ENCODE peak calls at places on chromosomes 11 and 22, in nine cellular contexts. F, G, C, P, N, D, L, M and T are unnamed samples.

GRCh38 chr11:132222345-132222744 is 851.9 kb downstream of the NTM start:
- DNase-seq in F (no peak), G (no peak), C (no peak), P (no peak), N (no peak), D (no peak), L (no peak), M (no peak), T (no peak)

GRCh38 chr22:37303821-37304274 is 21.5 kb downstream of the CYTH4 start:
- DNase-seq in F (no peak), G (no peak), C (peak; percentile 66), P (no peak), N (peak; percentile 75), D (no peak), L (peak; percentile 83), M (no peak), T (no peak)

GRCh38 chr11:64268687-64269379 is 15.6 kb downstream of the BAD start:
- DNase-seq in F (peak; percentile 81), G (peak; percentile 94), C (peak; percentile 84), P (no peak), N (peak; percentile 71), D (no peak), L (peak; percentile 51), M (no peak), T (no peak)

GRCh38 chr22:26466196-26466595 is 17.4 kb downstream of the HPS4 start:
- DNase-seq in F (no peak), G (no peak), C (no peak), P (no peak), N (no peak), D (peak; percentile 65), L (peak; percentile 88), M (no peak), T (no peak)

GRCh38 chr11:1639102-1639620 is 9.6 kb downstream of the KRTAP5-5 start:
- DNase-seq in F (no peak), G (no peak), C (no peak), P (no peak), N (no peak), D (no peak), L (no peak), M (no peak), T (no peak)

GRCh38 chr11:129620705-129621104 is 194.9 kb upstream of the TMEM45B start:
- DNase-seq in F (no peak), G (no peak), C (no peak), P (no peak), N (no peak), D (no peak), L (no peak), M (peak; percentile 75), T (no peak)

GRCh38 chr11:95093548-95093947 is 3.9 kb downstream of the ENDOD1 start:
- DNase-seq in F (no peak), G (no peak), C (no peak), P (no peak), N (no peak), D (no peak), L (no peak), M (no peak), T (no peak)

GRCh38 chr22:43467171-43467570 is 55.4 kb downstream of the MPPED1 start:
- DNase-seq in F (peak; percentile 45), G (peak; percentile 54), C (no peak), P (no peak), N (no peak), D (no peak), L (no peak), M (no peak), T (no peak)

GRCh38 chr11:39374963-39375698 is 2084.3 kb downstream of the LRRC4C start:
- DNase-seq in F (no peak), G (no peak), C (no peak), P (no peak), N (peak; percentile 38), D (no peak), L (peak; percentile 0), M (no peak), T (no peak)

GRCh38 chr22:46146329-46146728 is 4.0 kb upstream of the PPARA start:
- DNase-seq in F (peak; percentile 30), G (no peak), C (no peak), P (no peak), N (no peak), D (no peak), L (no peak), M (no peak), T (no peak)

GRCh38 chr22:41799486-41800347 is 762 bp upstream of the CCDC134 start:
- DNase-seq in F (peak; percentile 63), G (peak; percentile 84), C (peak; percentile 59), P (no peak), N (no peak), D (peak; percentile 38), L (peak; percentile 30), M (peak; percentile 33), T (no peak)

GRCh38 chr11:75428301-75428724 is 4.7 kb downstream of the KLHL35 start:
- DNase-seq in F (peak; percentile 94), G (peak; percentile 94), C (peak; percentile 96), P (peak; percentile 43), N (no peak), D (peak; percentile 91), L (peak; percentile 85), M (peak; percentile 86), T (no peak)

GRCh38 chr22:38601221-38601764 is 31.3 kb upstream of the DMC1 start:
- DNase-seq in F (no peak), G (no peak), C (no peak), P (no peak), N (no peak), D (no peak), L (no peak), M (no peak), T (no peak)

GRCh38 chr22:48753381-48753730 is 1074.3 kb downstream of the BRD1 start:
- DNase-seq in F (no peak), G (no peak), C (no peak), P (peak; percentile 5), N (no peak), D (peak; percentile 23), L (no peak), M (peak; percentile 20), T (no peak)

GRCh38 chr22:31748490-31748889 is 1.4 kb downstream of the PRR14L start:
- DNase-seq in F (no peak), G (no peak), C (no peak), P (no peak), N (no peak), D (no peak), L (no peak), M (no peak), T (no peak)

GRCh38 chr11:64585150-64585549 is 5.9 kb upstream of the SLC22A12 start:
- DNase-seq in F (no peak), G (no peak), C (peak; percentile 12), P (no peak), N (no peak), D (no peak), L (no peak), M (no peak), T (no peak)

GRCh38 chr11:68053981-68054812 is 15.4 kb downstream of the TCIRG1 start:
- DNase-seq in F (no peak), G (no peak), C (no peak), P (no peak), N (no peak), D (no peak), L (no peak), M (no peak), T (no peak)

GRCh38 chr11:120068114-120068573 is 69.8 kb downstream of the TRIM29 start:
- DNase-seq in F (no peak), G (no peak), C (no peak), P (no peak), N (no peak), D (no peak), L (peak; percentile 12), M (no peak), T (no peak)

GRCh38 chr22:39254789-39255298 is 10.1 kb upstream of the PDGFB start:
- DNase-seq in F (no peak), G (no peak), C (no peak), P (no peak), N (peak; percentile 57), D (no peak), L (peak; percentile 51), M (no peak), T (no peak)

GRCh38 chr11:1857064-1857463 is 4.2 kb downstream of the LSP1 start:
- DNase-seq in F (no peak), G (peak; percentile 71), C (no peak), P (no peak), N (no peak), D (no peak), L (no peak), M (no peak), T (no peak)

GRCh38 chr11:126993599-126993998 is 7.0 kb downstream of the KIRREL3 start:
- DNase-seq in F (no peak), G (no peak), C (no peak), P (no peak), N (no peak), D (no peak), L (peak; percentile 70), M (no peak), T (no peak)

GRCh38 chr22:41697126-41697775 is 2.1 kb upstream of the MEI1 start:
- DNase-seq in F (peak; percentile 97), G (peak; percentile 97), C (peak; percentile 95), P (peak; percentile 100), N (peak; percentile 83), D (peak; percentile 96), L (peak; percentile 81), M (peak; percentile 93), T (peak; percentile 52)

GRCh38 chr11:134125507-134125906 is 56.6 kb downstream of the JAM3 start:
- DNase-seq in F (no peak), G (no peak), C (no peak), P (no peak), N (no peak), D (no peak), L (no peak), M (no peak), T (no peak)

GRCh38 chr11:20634044-20634443 is 34.6 kb downstream of the SLC6A5 start:
- DNase-seq in F (no peak), G (no peak), C (no peak), P (no peak), N (no peak), D (no peak), L (no peak), M (no peak), T (no peak)

GRCh38 chr22:39317756-39318506 is 1.5 kb downstream of the RPL3 start:
- DNase-seq in F (no peak), G (no peak), C (no peak), P (no peak), N (no peak), D (no peak), L (peak; percentile 60), M (no peak), T (no peak)

GRCh38 chr11:47688101-47688500 is 27.1 kb downstream of the AGBL2 start:
- DNase-seq in F (no peak), G (no peak), C (no peak), P (no peak), N (no peak), D (no peak), L (no peak), M (no peak), T (no peak)

GRCh38 chr11:111555255-111555654 is 14.7 kb downstream of the LAYN start:
- DNase-seq in F (no peak), G (no peak), C (no peak), P (no peak), N (no peak), D (no peak), L (peak; percentile 76), M (no peak), T (no peak)

GRCh38 chr22:43231724-43232034 is 44.7 kb upstream of the TTLL12 start:
- DNase-seq in F (no peak), G (no peak), C (no peak), P (no peak), N (no peak), D (no peak), L (no peak), M (no peak), T (no peak)

GRCh38 chr11:46348986-46349401 is 1.7 kb downstream of the DGKZ start:
- DNase-seq in F (no peak), G (peak; percentile 89), C (no peak), P (no peak), N (no peak), D (no peak), L (no peak), M (no peak), T (no peak)

GRCh38 chr11:93073026-93073425 is 103.6 kb downstream of the MTNR1B start:
- DNase-seq in F (no peak), G (no peak), C (no peak), P (no peak), N (no peak), D (no peak), L (no peak), M (no peak), T (peak; percentile 61)

GRCh38 chr11:126768702-126769101 is 231.9 kb downstream of the KIRREL3 start:
- DNase-seq in F (no peak), G (no peak), C (no peak), P (no peak), N (no peak), D (no peak), L (no peak), M (no peak), T (no peak)